ENCODE peak calls at places on chromosomes 5 and 9, in five cellular contexts. U is endothelial cell, V is GM10248, Y is lower lobe of right lung, D is B cell. W is an unnamed sample.

GRCh38 chr5:77861576-77861975 is 85.4 kb upstream of the TBCA start:
- DNase-seq in U (no peak), V (no peak), Y (no peak), D (no peak), W (no peak)

GRCh38 chr5:112006721-112007120 is 249.7 kb upstream of the NREP start:
- DNase-seq in U (no peak), V (no peak), Y (no peak), D (no peak), W (peak)

GRCh38 chr5:389197-389821 is 53.7 kb upstream of the EXOC3 start:
- DNase-seq in U (no peak), V (peak), Y (no peak), D (no peak), W (no peak)

GRCh38 chr9:121701736-121702261 is 50.4 kb downstream of the DAB2IP start:
- DNase-seq in U (no peak), V (no peak), Y (no peak), D (no peak), W (no peak)

GRCh38 chr5:28468121-28468520 is 1429.7 kb upstream of the CDH9 start:
- DNase-seq in U (no peak), V (no peak), Y (no peak), D (no peak), W (no peak)

GRCh38 chr5:143454936-143455516 is 51.5 kb upstream of the NR3C1 start:
- DNase-seq in U (no peak), V (no peak), Y (no peak), D (no peak), W (no peak)

GRCh38 chr9:16275795-16276624 is 594.5 kb downstream of the BNC2 start:
- DNase-seq in U (no peak), V (no peak), Y (no peak), D (no peak), W (no peak)

GRCh38 chr5:10351199-10351881 is 2.2 kb upstream of the MARCHF6 start:
- DNase-seq in U (no peak), V (no peak), Y (no peak), D (no peak), W (peak)

GRCh38 chr5:169980418-169981053 is at the start of gene INSYN2B:
- DNase-seq in U (peak), V (peak), Y (peak), D (peak), W (peak)

GRCh38 chr5:16600397-16600796 is 16.4 kb downstream of the RETREG1 start:
- DNase-seq in U (no peak), V (no peak), Y (peak), D (no peak), W (peak)

GRCh38 chr5:123389794-123390193 is 33.4 kb downstream of the CEP120 start:
- DNase-seq in U (no peak), V (no peak), Y (no peak), D (no peak), W (no peak)

GRCh38 chr9:79134654-79135053 is 437.1 kb upstream of the TLE4 start:
- DNase-seq in U (peak), V (no peak), Y (no peak), D (no peak), W (no peak)
- TF ChIP-seq CTCF in U (peak), V (no peak), Y (no peak), D (no peak), W (peak)

DNA sequence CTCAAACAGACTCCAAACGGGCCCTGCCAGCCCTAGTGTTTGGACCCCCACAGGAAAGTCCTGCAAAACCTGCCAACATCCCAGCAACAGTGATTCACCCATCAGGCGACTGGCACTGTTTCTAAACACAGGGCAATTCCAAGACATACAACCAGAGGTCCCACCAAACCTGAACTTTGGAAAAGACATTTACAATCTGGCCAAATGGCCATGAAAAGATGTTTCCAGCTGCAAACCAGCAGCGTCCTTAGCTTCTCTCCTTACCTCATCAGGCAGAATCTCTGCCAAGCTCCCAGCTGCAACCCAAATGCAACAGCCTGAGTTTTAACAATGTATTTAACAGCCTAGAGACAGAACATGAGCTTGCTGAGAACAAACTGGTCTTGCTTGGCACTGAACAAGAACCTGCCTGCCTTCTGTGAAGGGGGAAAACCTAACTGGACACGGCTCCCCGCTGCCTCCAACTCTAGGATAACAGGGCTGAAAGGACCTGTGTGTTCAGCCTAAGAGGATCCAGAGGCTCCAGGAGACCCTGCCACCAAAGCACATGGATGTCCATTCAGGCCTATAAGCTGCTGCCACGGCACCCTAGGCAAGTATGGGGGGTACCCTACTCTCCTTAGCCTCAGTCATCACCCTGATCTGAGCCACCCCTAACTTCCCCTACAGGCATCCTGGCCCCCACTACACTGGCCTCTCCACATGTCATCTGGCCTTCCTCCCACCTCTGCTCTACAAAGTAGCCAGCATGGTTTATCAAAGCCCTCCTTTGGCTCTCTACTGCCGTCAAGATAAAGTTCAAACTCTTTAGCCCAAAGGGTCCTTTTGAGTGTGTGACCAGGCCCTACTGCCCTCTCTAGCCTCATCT is 5.6 kb downstream of the P4HA2 start:
- DNase-seq in U (no peak), V (no peak), Y (no peak), D (no peak), W (peak)
- TF ChIP-seq CTCF in U (no peak), V (no peak), Y (no peak), D (no peak), W (peak)

GRCh38 chr9:32966036-32966435 is 35.4 kb downstream of the APTX start:
- DNase-seq in U (no peak), V (no peak), Y (no peak), D (no peak), W (no peak)

GRCh38 chr9:32969270-32969669 is 32.2 kb downstream of the APTX start:
- DNase-seq in U (no peak), V (no peak), Y (no peak), D (no peak), W (no peak)

GRCh38 chr9:32970554-32970953 is 30.9 kb downstream of the APTX start:
- DNase-seq in U (no peak), V (no peak), Y (no peak), D (no peak), W (no peak)

GRCh38 chr9:32968101-32969011 is 33.1 kb downstream of the APTX start:
- DNase-seq in U (peak), V (peak), Y (no peak), D (peak), W (peak)
- TF ChIP-seq CTCF in U (peak), V (peak), Y (peak), D (peak), W (peak)

GRCh38 chr9:89603629-89604462 is 966 bp upstream of the GADD45G start:
- DNase-seq in U (peak), V (peak), Y (peak), D (peak), W (peak)
- TF ChIP-seq CTCF in U (peak), V (peak), Y (peak), D (no peak), W (peak)

GRCh38 chr5:146643805-146644204 is 127.8 kb upstream of the GPR151 start:
- DNase-seq in U (no peak), V (no peak), Y (no peak), D (no peak), W (no peak)
- TF ChIP-seq CTCF in U (no peak), V (no peak), Y (no peak), D (no peak), W (no peak)

GRCh38 chr5:141355641-141356040 is 820 bp downstream of the PCDHGA4 start:
- DNase-seq in U (no peak), V (no peak), Y (no peak), D (no peak), W (no peak)

GRCh38 chr5:141356950-141357349 is 2.1 kb downstream of the PCDHGA4 start:
- DNase-seq in U (no peak), V (no peak), Y (no peak), D (no peak), W (no peak)

GRCh38 chr5:141356133-141356532 is 1.3 kb downstream of the PCDHGA4 start:
- DNase-seq in U (no peak), V (no peak), Y (no peak), D (no peak), W (no peak)

GRCh38 chr5:141351591-141351990 is 1.7 kb downstream of the PCDHGB1 start:
- DNase-seq in U (no peak), V (no peak), Y (no peak), D (no peak), W (no peak)

GRCh38 chr5:141354900-141355469 is at the start of gene PCDHGA4:
- DNase-seq in U (no peak), V (no peak), Y (no peak), D (no peak), W (peak)
- TF ChIP-seq CTCF in U (peak), V (peak), Y (peak), D (peak), W (peak)

DNA sequence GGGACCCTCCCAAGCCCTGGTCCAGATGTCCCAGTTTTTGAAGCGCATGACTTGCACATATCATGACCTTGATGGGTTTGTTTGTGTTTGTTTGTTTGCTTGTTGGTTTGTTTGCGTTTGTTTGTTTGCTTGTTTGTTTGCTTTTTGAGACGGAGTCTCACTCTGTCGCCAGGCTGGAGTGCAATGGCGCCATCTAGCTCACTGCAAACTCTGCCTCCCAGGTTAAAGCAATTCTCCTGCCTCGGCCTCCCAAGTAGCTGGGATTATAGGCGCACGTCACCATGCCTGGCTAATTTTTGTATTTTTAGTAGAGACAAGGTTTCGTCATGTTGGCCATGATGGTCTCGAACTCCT is 13.0 kb upstream of the UBAC1 start:
- DNase-seq in U (no peak), V (no peak), Y (no peak), D (no peak), W (no peak)
- TF ChIP-seq CTCF in U (no peak), V (no peak), Y (no peak), D (no peak), W (no peak)